ENCODE peak calls at places on chromosomes 2 and 18, in six cellular contexts. One of them, this sample, is unnamed.

GRCh38 chr2:182482511-182482910 is 55.7 kb upstream of the PDE1A start:
- DNase-seq in activated CD8-positive, alpha-beta memory T cell treated with anti-CD3 and anti-CD28 coated beads for 4 hours: no peak
- DNase-seq in type B pancreatic cell: no peak
- DNase-seq in Caki2: no peak
- DNase-seq in SJSA1: no peak
- DNase-seq in cerebellar nuclear complex: no peak
- DNase-seq in this sample: no peak

GRCh38 chr2:64063454-64063853 is 44.2 kb upstream of the VPS54 start:
- DNase-seq in activated CD8-positive, alpha-beta memory T cell treated with anti-CD3 and anti-CD28 coated beads for 4 hours: no peak
- DNase-seq in type B pancreatic cell: no peak
- DNase-seq in Caki2: no peak
- DNase-seq in SJSA1: no peak
- DNase-seq in cerebellar nuclear complex: no peak
- DNase-seq in this sample: no peak

GRCh38 chr2:96088340-96089335 is 27.7 kb downstream of the ADRA2B start:
- DNase-seq in activated CD8-positive, alpha-beta memory T cell treated with anti-CD3 and anti-CD28 coated beads for 4 hours: no peak
- DNase-seq in type B pancreatic cell: no peak
- DNase-seq in Caki2: no peak
- DNase-seq in SJSA1: peak
- DNase-seq in cerebellar nuclear complex: no peak
- DNase-seq in this sample: peak

GRCh38 chr2:160096414-160096813 is 34.0 kb upstream of the PLA2R1 start:
- DNase-seq in activated CD8-positive, alpha-beta memory T cell treated with anti-CD3 and anti-CD28 coated beads for 4 hours: no peak
- DNase-seq in type B pancreatic cell: no peak
- DNase-seq in Caki2: no peak
- DNase-seq in SJSA1: no peak
- DNase-seq in cerebellar nuclear complex: no peak
- DNase-seq in this sample: no peak

GRCh38 chr2:181745796-181746540 is 65.7 kb upstream of the NEUROD1 start:
- DNase-seq in activated CD8-positive, alpha-beta memory T cell treated with anti-CD3 and anti-CD28 coated beads for 4 hours: no peak
- DNase-seq in type B pancreatic cell: no peak
- DNase-seq in Caki2: no peak
- DNase-seq in SJSA1: no peak
- DNase-seq in cerebellar nuclear complex: no peak
- DNase-seq in this sample: no peak

GRCh38 chr18:79775441-79776221 is 22.1 kb upstream of the KCNG2 start:
- DNase-seq in activated CD8-positive, alpha-beta memory T cell treated with anti-CD3 and anti-CD28 coated beads for 4 hours: no peak
- DNase-seq in type B pancreatic cell: no peak
- DNase-seq in Caki2: no peak
- DNase-seq in SJSA1: no peak
- DNase-seq in cerebellar nuclear complex: no peak
- DNase-seq in this sample: no peak

GRCh38 chr18:23593720-23594119 is 7.4 kb upstream of the NPC1 start:
- DNase-seq in activated CD8-positive, alpha-beta memory T cell treated with anti-CD3 and anti-CD28 coated beads for 4 hours: no peak
- DNase-seq in type B pancreatic cell: no peak
- DNase-seq in Caki2: peak
- DNase-seq in SJSA1: no peak
- DNase-seq in cerebellar nuclear complex: no peak
- DNase-seq in this sample: no peak

GRCh38 chr2:36453652-36454051 is 98.1 kb downstream of the CRIM1 start:
- DNase-seq in activated CD8-positive, alpha-beta memory T cell treated with anti-CD3 and anti-CD28 coated beads for 4 hours: no peak
- DNase-seq in type B pancreatic cell: no peak
- DNase-seq in Caki2: peak
- DNase-seq in SJSA1: no peak
- DNase-seq in cerebellar nuclear complex: no peak
- DNase-seq in this sample: no peak

GRCh38 chr2:54572636-54573531 is 116.8 kb downstream of the SPTBN1 start:
- DNase-seq in activated CD8-positive, alpha-beta memory T cell treated with anti-CD3 and anti-CD28 coated beads for 4 hours: no peak
- DNase-seq in type B pancreatic cell: no peak
- DNase-seq in Caki2: peak
- DNase-seq in SJSA1: peak
- DNase-seq in cerebellar nuclear complex: no peak
- DNase-seq in this sample: no peak

GRCh38 chr2:21939961-21940360 is 816.2 kb downstream of the TDRD15 start:
- DNase-seq in activated CD8-positive, alpha-beta memory T cell treated with anti-CD3 and anti-CD28 coated beads for 4 hours: no peak
- DNase-seq in type B pancreatic cell: no peak
- DNase-seq in Caki2: no peak
- DNase-seq in SJSA1: no peak
- DNase-seq in cerebellar nuclear complex: no peak
- DNase-seq in this sample: no peak

GRCh38 chr2:147482111-147482510 is 362.7 kb upstream of the ACVR2A start:
- DNase-seq in activated CD8-positive, alpha-beta memory T cell treated with anti-CD3 and anti-CD28 coated beads for 4 hours: no peak
- DNase-seq in type B pancreatic cell: no peak
- DNase-seq in Caki2: no peak
- DNase-seq in SJSA1: no peak
- DNase-seq in cerebellar nuclear complex: no peak
- DNase-seq in this sample: no peak

GRCh38 chr2:173151671-173152398 is 76.2 kb downstream of the MAP3K20 start:
- DNase-seq in activated CD8-positive, alpha-beta memory T cell treated with anti-CD3 and anti-CD28 coated beads for 4 hours: no peak
- DNase-seq in type B pancreatic cell: no peak
- DNase-seq in Caki2: no peak
- DNase-seq in SJSA1: no peak
- DNase-seq in cerebellar nuclear complex: no peak
- DNase-seq in this sample: no peak

GRCh38 chr2:112483047-112483473 is 1.1 kb downstream of the TTL start:
- DNase-seq in activated CD8-positive, alpha-beta memory T cell treated with anti-CD3 and anti-CD28 coated beads for 4 hours: no peak
- DNase-seq in type B pancreatic cell: no peak
- DNase-seq in Caki2: peak
- DNase-seq in SJSA1: peak
- DNase-seq in cerebellar nuclear complex: no peak
- DNase-seq in this sample: no peak

GRCh38 chr2:238167344-238167715 is 8.6 kb downstream of the ERFE start:
- DNase-seq in activated CD8-positive, alpha-beta memory T cell treated with anti-CD3 and anti-CD28 coated beads for 4 hours: no peak
- DNase-seq in type B pancreatic cell: no peak
- DNase-seq in Caki2: no peak
- DNase-seq in SJSA1: no peak
- DNase-seq in cerebellar nuclear complex: no peak
- DNase-seq in this sample: no peak

GRCh38 chr2:118643286-118643685 is 204.2 kb downstream of the EN1 start:
- DNase-seq in activated CD8-positive, alpha-beta memory T cell treated with anti-CD3 and anti-CD28 coated beads for 4 hours: no peak
- DNase-seq in type B pancreatic cell: no peak
- DNase-seq in Caki2: no peak
- DNase-seq in SJSA1: no peak
- DNase-seq in cerebellar nuclear complex: no peak
- DNase-seq in this sample: no peak

This sample was measured in mesenteric fat pad.